ENCODE peak calls at places on chromosomes 11 and 22, in ten cellular contexts. X is upper lobe of right lung, J is suprapubic skin, M is fibroblast of mammary gland, G is retinal pigment epithelial cell, F is bronchial epithelial cell, V is esophagus squamous epithelium, A is fibroblast of the aortic adventitia, Q is A549, N is IMR-90. W is an unnamed sample.

GRCh38 chr22:39859903-39860588 is 33.5 kb downstream of the ENTHD1 start:
- DNase-seq in G (no peak), A (no peak), N (no peak), J (no peak), Q (no peak), X (no peak), F (no peak), M (no peak), V (no peak), W (no peak)

GRCh38 chr11:103202048-103202651 is 92.9 kb downstream of the DYNC2H1 start:
- DNase-seq in Q (peak), X (no peak), N (peak), G (no peak), M (peak), J (no peak), A (peak), V (no peak), F (peak), W (no peak)

GRCh38 chr22:26646158-26646557 is 11.2 kb upstream of the MIAT start:
- DNase-seq in V (no peak), A (no peak), F (no peak), N (peak), G (no peak), J (no peak), X (no peak), Q (no peak), M (peak), W (no peak)

GRCh38 chr11:124791626-124792341 is 8.4 kb downstream of the MSANTD2 start:
- DNase-seq in M (peak), A (no peak), V (no peak), G (no peak), N (peak), F (no peak), J (no peak), X (no peak), Q (no peak), W (no peak)

GRCh38 chr22:24117942-24118341 is 63.3 kb upstream of the SUSD2 start:
- DNase-seq in F (no peak), V (no peak), A (no peak), M (no peak), X (no peak), J (no peak), Q (no peak), N (no peak), G (no peak), W (no peak)

GRCh38 chr11:65811764-65812475 is 21.8 kb upstream of the SNX32 start:
- DNase-seq in V (no peak), J (no peak), N (no peak), X (peak), G (no peak), Q (no peak), M (peak), A (no peak), F (no peak), W (no peak)

GRCh38 chr11:68215087-68215445 is 2.0 kb upstream of the KMT5B start:
- DNase-seq in A (no peak), G (no peak), F (no peak), J (peak), X (peak), N (no peak), M (no peak), Q (no peak), V (no peak), W (no peak)

GRCh38 chr22:42013385-42013784 is 14.8 kb downstream of the WBP2NL start:
- DNase-seq in N (no peak), F (no peak), X (no peak), V (no peak), Q (no peak), G (no peak), M (no peak), J (no peak), A (no peak), W (no peak)

GRCh38 chr22:45639747-45640102 is 31.9 kb upstream of the ATXN10 start:
- DNase-seq in N (no peak), V (no peak), X (peak), A (no peak), Q (no peak), J (no peak), M (no peak), G (no peak), F (no peak), W (no peak)

GRCh38 chr11:71934213-71934612 is 5.4 kb downstream of the RNF121 start:
- DNase-seq in Q (no peak), G (no peak), N (no peak), F (no peak), M (no peak), J (no peak), V (no peak), X (no peak), A (no peak), W (no peak)

GRCh38 chr11:66810576-66811185 is 32.6 kb upstream of the RCE1 start:
- DNase-seq in N (no peak), G (no peak), Q (no peak), F (no peak), J (no peak), X (no peak), V (no peak), M (no peak), A (no peak), W (no peak)

GRCh38 chr22:35353318-35353717 is 27.6 kb upstream of the HMOX1 start:
- DNase-seq in V (no peak), G (no peak), A (no peak), X (peak), J (no peak), N (no peak), Q (no peak), M (no peak), F (no peak), W (no peak)

GRCh38 chr22:35350539-35351503 is 30.1 kb upstream of the HMOX1 start:
- DNase-seq in G (peak), Q (peak), F (peak), J (peak), N (peak), A (peak), V (peak), M (peak), X (peak), W (peak)

GRCh38 chr22:35355744-35356420 is 25.0 kb upstream of the HMOX1 start:
- DNase-seq in A (peak), G (no peak), V (no peak), X (no peak), N (peak), F (no peak), Q (no peak), M (peak), J (no peak), W (no peak)

GRCh38 chr22:35352214-35353111 is 28.4 kb upstream of the HMOX1 start:
- DNase-seq in G (no peak), F (peak), Q (peak), M (peak), X (peak), J (peak), N (no peak), A (no peak), V (peak), W (no peak)

GRCh38 chr22:35354068-35354467 is 26.8 kb upstream of the HMOX1 start:
- DNase-seq in Q (no peak), N (no peak), A (no peak), F (no peak), X (no peak), V (no peak), G (no peak), M (no peak), J (no peak), W (no peak)
- TF ChIP-seq CTCF in Q (no peak), N (no peak), A (no peak), F (no peak), X (no peak), V (no peak), G (no peak), M (no peak), J (no peak), W (no peak)

GRCh38 chr11:47775240-47775869 is 8.2 kb upstream of the FNBP4 start:
- DNase-seq in A (no peak), N (no peak), G (no peak), M (no peak), Q (no peak), J (no peak), X (no peak), V (no peak), F (no peak), W (no peak)
- H3K4me3 ChIP-seq in A (no peak), N (no peak), G (no peak), M (no peak), Q (no peak), J (no peak), X (no peak), V (no peak), F (no peak), W (no peak)

DNA sequence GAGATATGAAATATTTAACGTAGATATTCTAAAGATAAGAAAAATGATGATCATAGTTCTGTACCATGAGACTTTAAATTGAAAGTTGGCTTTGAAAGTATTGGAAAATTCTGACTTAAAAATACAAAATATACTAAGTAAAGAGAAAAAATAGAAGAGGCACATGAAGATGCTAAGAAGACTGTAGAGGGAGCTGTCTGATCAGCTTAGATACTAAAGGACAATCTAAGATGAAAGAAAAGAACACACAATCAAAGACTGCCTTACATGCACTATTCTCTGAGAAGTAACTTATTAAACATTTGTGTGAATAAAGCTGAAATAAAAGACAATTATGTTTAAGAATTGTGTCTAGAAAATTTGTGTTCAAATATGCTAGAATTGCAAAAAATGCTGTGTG is 55.1 kb downstream of the RBMXL2 start:
- DNase-seq in X (no peak), G (no peak), J (no peak), M (peak), Q (peak), V (no peak), F (peak), A (peak), N (peak), W (no peak)
- TF ChIP-seq CTCF in X (peak), G (peak), J (no peak), M (peak), Q (peak), V (peak), F (peak), A (peak), N (peak), W (peak)

DNA sequence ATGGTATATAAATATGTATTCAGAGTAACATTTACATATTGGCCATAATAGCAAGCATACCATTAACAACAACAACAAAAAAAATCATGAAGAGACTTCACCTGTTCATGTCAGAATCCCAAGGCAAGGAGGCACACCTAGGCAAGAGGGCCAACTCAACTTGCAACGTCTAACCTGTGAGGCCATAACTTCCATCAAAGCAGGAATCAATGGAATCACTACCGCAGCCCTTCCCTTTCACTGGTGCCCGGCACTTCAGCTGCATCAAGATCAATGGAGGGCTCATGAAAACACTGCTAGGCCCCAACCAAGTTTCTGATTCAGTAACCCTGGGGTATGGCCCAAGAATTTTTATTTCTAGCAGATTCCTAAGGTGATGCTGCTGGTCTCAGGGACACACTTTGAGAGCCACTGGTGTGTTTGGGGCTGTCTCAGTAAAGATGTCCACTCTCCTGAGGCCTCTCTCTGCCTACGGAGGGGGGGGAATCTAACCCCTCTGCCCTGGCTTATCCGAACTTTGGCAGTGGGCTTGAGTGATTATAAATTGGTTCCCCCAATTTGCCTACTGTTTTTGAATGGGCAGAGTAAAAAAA is 8.0 kb downstream of the ZFTA start:
- DNase-seq in Q (no peak), A (no peak), X (no peak), V (no peak), M (no peak), N (no peak), J (no peak), G (no peak), F (no peak), W (no peak)
- H3K4me3 ChIP-seq in Q (no peak), A (no peak), X (no peak), V (no peak), M (no peak), N (no peak), J (no peak), G (no peak), F (no peak), W (no peak)

GRCh38 chr11:107683070-107683469 is 28.8 kb downstream of the SLN start:
- DNase-seq in F (no peak), N (no peak), V (no peak), J (no peak), Q (no peak), A (no peak), G (no peak), X (no peak), M (no peak), W (no peak)

GRCh38 chr11:107679255-107680024 is 32.4 kb downstream of the SLN start:
- DNase-seq in J (no peak), M (no peak), V (no peak), G (no peak), F (peak), A (no peak), N (no peak), X (no peak), Q (no peak), W (no peak)

GRCh38 chr11:107688322-107688918 is 23.4 kb downstream of the SLN start:
- DNase-seq in F (no peak), M (no peak), J (no peak), V (no peak), A (peak), Q (no peak), X (no peak), N (no peak), G (no peak), W (no peak)

GRCh38 chr11:107682182-107682971 is 29.5 kb downstream of the SLN start:
- DNase-seq in M (no peak), F (peak), X (no peak), G (no peak), V (no peak), N (no peak), A (no peak), J (no peak), Q (no peak), W (no peak)

DNA sequence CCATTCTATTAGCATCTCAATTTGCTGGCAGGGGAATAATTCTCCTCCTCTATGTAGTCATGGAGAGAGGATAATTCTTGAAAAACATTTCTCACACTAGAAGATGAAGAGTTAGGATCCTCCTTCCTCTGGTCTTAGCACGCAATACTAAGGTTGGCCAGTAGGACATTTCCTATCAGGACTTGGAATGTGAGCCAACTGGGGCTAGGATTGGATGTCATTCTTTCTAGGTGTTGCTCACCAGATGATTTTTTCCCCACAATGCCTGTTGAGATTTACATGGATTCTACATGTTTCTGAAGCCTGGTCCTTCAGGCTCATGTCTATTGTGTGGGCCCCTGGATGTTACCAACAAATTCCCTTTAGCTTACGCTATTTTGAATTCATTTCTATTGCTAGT is 28.0 kb downstream of the SLN start:
- DNase-seq in F (peak), N (no peak), V (no peak), J (no peak), X (no peak), G (no peak), Q (peak), M (peak), A (no peak), W (no peak)
- TF ChIP-seq CTCF in F (peak), N (peak), V (peak), J (no peak), X (peak), G (peak), Q (no peak), M (peak), A (peak), W (peak)

GRCh38 chr11:132941761-132942160 is 590.5 kb downstream of the OPCML start:
- DNase-seq in X (no peak), M (no peak), N (no peak), A (no peak), V (no peak), F (no peak), G (no peak), J (no peak), Q (no peak), W (no peak)

GRCh38 chr11:132943737-132944556 is 588.4 kb downstream of the OPCML start:
- DNase-seq in G (no peak), Q (no peak), N (no peak), X (no peak), M (no peak), A (no peak), F (no peak), J (no peak), V (no peak), W (no peak)

GRCh38 chr11:132942611-132943324 is 589.5 kb downstream of the OPCML start:
- DNase-seq in J (no peak), N (no peak), G (no peak), M (no peak), X (no peak), V (no peak), A (no peak), Q (no peak), F (no peak), W (no peak)

GRCh38 chr11:132943325-132943736 is 589.0 kb downstream of the OPCML start:
- DNase-seq in A (peak), V (no peak), Q (no peak), J (no peak), G (no peak), X (no peak), M (no peak), N (no peak), F (no peak), W (no peak)

GRCh38 chr11:132944557-132944920 is 587.8 kb downstream of the OPCML start:
- DNase-seq in Q (no peak), V (no peak), J (no peak), M (no peak), G (no peak), F (no peak), A (no peak), N (no peak), X (no peak), W (no peak)
- H3K4me3 ChIP-seq in Q (no peak), V (no peak), J (peak), M (no peak), G (peak), F (no peak), A (no peak), N (no peak), X (no peak), W (no peak)

DNA sequence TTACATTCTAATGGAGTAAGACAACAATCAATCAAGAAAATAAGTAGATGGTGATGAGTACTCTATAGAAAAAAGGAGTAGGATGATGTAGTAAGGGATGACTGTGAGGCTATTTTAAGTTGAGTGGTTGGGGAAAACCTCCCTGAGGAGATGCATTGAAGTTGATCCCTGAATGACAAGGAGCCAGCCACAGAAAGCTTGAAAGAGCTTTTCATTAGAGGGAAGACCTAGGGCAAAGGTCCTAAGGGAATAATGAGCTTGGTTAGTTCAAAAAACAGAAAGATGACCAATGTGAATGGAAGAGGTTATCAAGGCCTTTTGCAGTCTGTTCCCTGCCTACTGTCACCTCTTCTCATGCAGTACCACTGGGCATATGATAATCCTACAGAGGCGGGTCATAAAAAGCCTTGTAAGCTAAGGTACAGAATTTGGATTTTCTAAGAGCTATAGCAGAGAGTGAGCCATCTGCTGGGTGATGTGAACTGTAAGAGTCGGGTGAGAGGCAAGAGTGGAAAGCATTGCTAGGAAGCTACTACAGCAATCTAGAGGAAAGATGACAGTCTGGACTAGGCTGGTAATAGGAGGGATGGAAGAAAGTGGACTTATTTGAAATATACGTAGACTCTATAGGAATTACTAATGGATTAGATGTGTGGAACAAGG is 3.1 kb downstream of the PPP2R1B start:
- DNase-seq in A (peak), M (peak), X (no peak), V (no peak), N (peak), Q (no peak), F (no peak), G (no peak), J (no peak), W (no peak)
- TF ChIP-seq CTCF in A (peak), M (peak), X (no peak), V (no peak), N (peak), Q (no peak), F (no peak), G (no peak), J (no peak), W (no peak)

W was measured in RWPE2.